ENCODE peak calls at places on chromosome 1, in nine cellular contexts. Q, I, N, V, U, W, X, Z and J are unnamed samples.

GRCh38 chr1:211326528-211327340 is at the start of gene TRAF5:
- DNase-seq in Q (no peak), I (no peak), N (peak; percentile 78), V (peak; percentile 45), U (peak; percentile 62), W (no peak), X (peak; percentile 57), Z (peak; percentile 56), J (peak; percentile 79)

GRCh38 chr1:46547481-46548383 is 3.7 kb downstream of the KNCN start:
- DNase-seq in Q (peak; percentile 47), I (no peak), N (peak; percentile 47), V (no peak), U (peak; percentile 56), W (no peak), X (no peak), Z (peak; percentile 74), J (no peak)

GRCh38 chr1:177131723-177132122 is 32.8 kb downstream of the ASTN1 start:
- DNase-seq in Q (no peak), I (no peak), N (no peak), V (no peak), U (no peak), W (no peak), X (no peak), Z (no peak), J (no peak)

GRCh38 chr1:162696286-162696862 is 64.1 kb downstream of the DDR2 start:
- DNase-seq in Q (peak; percentile 78), I (peak; percentile 91), N (no peak), V (peak; percentile 89), U (peak; percentile 54), W (no peak), X (peak; percentile 52), Z (peak; percentile 84), J (peak; percentile 70)

GRCh38 chr1:21117159-21117953 is 59.3 kb downstream of the EIF4G3 start:
- DNase-seq in Q (no peak), I (no peak), N (peak; percentile 2), V (no peak), U (no peak), W (no peak), X (peak; percentile 6), Z (no peak), J (no peak)

GRCh38 chr1:13950637-13951036 is 250.6 kb downstream of the PRDM2 start:
- DNase-seq in Q (no peak), I (no peak), N (no peak), V (no peak), U (no peak), W (no peak), X (peak; percentile 20), Z (no peak), J (peak; percentile 28)

GRCh38 chr1:171116676-171117075 is 26.0 kb downstream of the FMO3 start:
- DNase-seq in Q (no peak), I (peak; percentile 19), N (no peak), V (no peak), U (no peak), W (no peak), X (no peak), Z (no peak), J (no peak)

GRCh38 chr1:104064391-104064790 is 314.7 kb downstream of the AMY1C start:
- DNase-seq in Q (no peak), I (no peak), N (no peak), V (no peak), U (no peak), W (no peak), X (no peak), Z (no peak), J (no peak)

GRCh38 chr1:114152211-114153050 is 1.2 kb downstream of the SYT6 start:
- DNase-seq in Q (no peak), I (peak; percentile 2), N (no peak), V (peak; percentile 37), U (peak; percentile 1), W (no peak), X (peak; percentile 41), Z (peak; percentile 6), J (peak; percentile 73)

GRCh38 chr1:177255411-177255810 is 84.7 kb downstream of the BRINP2 start:
- DNase-seq in Q (no peak), I (no peak), N (no peak), V (no peak), U (peak; percentile 35), W (no peak), X (no peak), Z (peak; percentile 35), J (no peak)

GRCh38 chr1:21944261-21945074 is 7.4 kb upstream of the HSPG2 start:
- DNase-seq in Q (no peak), I (no peak), N (no peak), V (no peak), U (no peak), W (no peak), X (no peak), Z (peak; percentile 50), J (no peak)

GRCh38 chr1:39973503-39974135 is 18.7 kb downstream of the MFSD2A start:
- DNase-seq in Q (peak; percentile 55), I (peak; percentile 25), N (peak; percentile 82), V (peak; percentile 78), U (peak; percentile 59), W (peak; percentile 17), X (peak; percentile 86), Z (peak; percentile 73), J (peak; percentile 82)

GRCh38 chr1:24600551-24600950 is 42.6 kb upstream of the SRRM1 start:
- DNase-seq in Q (no peak), I (no peak), N (no peak), V (no peak), U (no peak), W (no peak), X (no peak), Z (no peak), J (no peak)

GRCh38 chr1:227316456-227316855 is 1.8 kb downstream of the CDC42BPA start:
- DNase-seq in Q (no peak), I (no peak), N (no peak), V (no peak), U (no peak), W (no peak), X (no peak), Z (no peak), J (no peak)

GRCh38 chr1:210683403-210684047 is 354.8 kb downstream of the HHAT start:
- DNase-seq in Q (no peak), I (no peak), N (no peak), V (no peak), U (no peak), W (no peak), X (no peak), Z (no peak), J (no peak)

GRCh38 chr1:182784556-182785171 is 4.9 kb upstream of the NPL start:
- DNase-seq in Q (peak; percentile 33), I (peak; percentile 16), N (peak; percentile 65), V (no peak), U (peak; percentile 44), W (no peak), X (no peak), Z (peak; percentile 69), J (no peak)

GRCh38 chr1:182786223-182787001 is 3.2 kb upstream of the NPL start:
- DNase-seq in Q (peak; percentile 36), I (peak; percentile 44), N (peak; percentile 67), V (peak; percentile 57), U (peak; percentile 78), W (no peak), X (peak; percentile 67), Z (peak; percentile 83), J (peak; percentile 73)

GRCh38 chr1:182782587-182782913 is 7.0 kb upstream of the NPL start:
- DNase-seq in Q (no peak), I (no peak), N (no peak), V (no peak), U (no peak), W (no peak), X (no peak), Z (no peak), J (no peak)

GRCh38 chr1:182781849-182782586 is 7.6 kb upstream of the NPL start:
- DNase-seq in Q (peak; percentile 35), I (peak; percentile 32), N (peak; percentile 86), V (peak; percentile 77), U (peak; percentile 47), W (no peak), X (peak; percentile 38), Z (peak; percentile 70), J (peak; percentile 65)

GRCh38 chr1:182783068-182783467 is 6.5 kb upstream of the NPL start:
- DNase-seq in Q (no peak), I (no peak), N (peak; percentile 41), V (no peak), U (no peak), W (no peak), X (no peak), Z (no peak), J (peak; percentile 16)
- TF ChIP-seq CTCF in Q (peak; percentile 43), I (no peak), N (peak; percentile 24), V (no peak), U (no peak), W (no peak), X (no peak), Z (no peak), J (no peak)

DNA sequence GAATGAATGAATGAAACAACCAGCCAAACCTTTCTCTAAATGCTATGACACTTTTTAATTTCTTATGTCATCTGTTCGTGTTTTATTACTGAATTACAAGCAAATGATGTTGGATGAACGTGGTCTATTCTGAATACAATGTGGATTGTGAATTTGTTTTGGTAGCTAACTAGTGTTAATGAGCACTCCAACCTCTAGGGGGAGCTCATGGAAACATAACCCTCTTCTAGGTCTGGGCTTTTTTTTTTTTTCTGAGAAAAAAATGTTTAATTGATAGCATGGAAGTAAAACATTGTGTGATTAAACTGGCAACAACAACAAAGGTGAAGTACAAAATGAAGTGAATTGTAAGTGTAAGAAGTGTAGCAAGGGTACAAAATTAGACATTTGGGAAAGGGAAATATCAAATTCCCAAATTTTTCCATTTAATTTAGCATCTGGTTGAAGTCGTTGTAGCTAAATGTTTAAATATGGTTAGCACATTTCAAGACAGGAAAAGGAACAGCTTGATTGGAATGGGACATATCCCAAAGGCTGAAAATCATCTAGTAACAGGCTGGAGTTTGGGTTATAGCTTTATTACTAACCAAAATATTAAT is 42.6 kb upstream of the PTGS2 start:
- DNase-seq in Q (peak; percentile 73), I (peak; percentile 14), N (peak; percentile 77), V (no peak), U (peak; percentile 66), W (no peak), X (no peak), Z (peak; percentile 72), J (peak; percentile 9)
- TF ChIP-seq CTCF in Q (peak; percentile 63), I (peak; percentile 57), N (peak; percentile 69), V (no peak), U (peak; percentile 40), W (peak; percentile 33), X (peak; percentile 69), Z (peak; percentile 66), J (peak; percentile 55)

GRCh38 chr1:44805311-44806024 is 1.7 kb downstream of the DYNLT4 start:
- DNase-seq in Q (no peak), I (no peak), N (no peak), V (peak; percentile 45), U (no peak), W (no peak), X (no peak), Z (no peak), J (no peak)
- TF ChIP-seq CTCF in Q (peak; percentile 16), I (no peak), N (no peak), V (no peak), U (no peak), W (no peak), X (no peak), Z (peak; percentile 4), J (no peak)

DNA sequence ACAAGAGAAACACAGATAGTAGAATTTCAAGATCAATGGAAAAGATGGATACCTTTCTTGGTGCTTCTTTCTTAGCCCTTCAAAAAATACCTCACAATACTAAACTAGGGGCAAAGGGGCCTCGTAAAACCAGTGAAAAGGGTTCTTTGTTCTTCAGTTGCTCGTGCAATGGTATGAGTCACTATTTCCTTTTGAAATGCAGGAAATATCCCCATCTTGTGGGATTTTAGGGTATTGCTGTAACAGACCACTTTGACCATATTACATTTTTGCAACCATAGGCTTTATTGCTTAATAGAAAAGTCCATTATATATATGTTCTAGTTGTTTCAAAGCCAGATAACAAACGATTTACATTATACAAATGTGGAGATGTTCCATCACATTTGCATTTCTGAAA is 88.7 kb upstream of the PKN2 start:
- DNase-seq in Q (peak; percentile 39), I (peak; percentile 8), N (peak; percentile 40), V (no peak), U (peak; percentile 18), W (no peak), X (no peak), Z (peak; percentile 80), J (no peak)
- TF ChIP-seq CTCF in Q (no peak), I (peak; percentile 34), N (peak; percentile 29), V (no peak), U (no peak), W (no peak), X (peak; percentile 62), Z (peak; percentile 71), J (no peak)